ENCODE peak calls at places on chromosomes 6 and 20, in six cellular contexts. I is endothelial cell of umbilical vein, F is IMR-90, U is tibial artery, A is cardiac muscle cell, Y is prostate gland. H is an unnamed sample.

GRCh38 chr20:41983159-41983558 is 365.0 kb upstream of the CHD6 start:
- DNase-seq in I (no peak), F (no peak), U (no peak), A (no peak), Y (no peak), H (no peak)

GRCh38 chr6:13767121-13767794 is 47.1 kb downstream of the MCUR1 start:
- DNase-seq in I (peak; percentile 26), F (peak; percentile 44), U (peak; percentile 66), A (peak; percentile 40), Y (peak; percentile 44), H (no peak)

GRCh38 chr20:59820204-59821041 is 113.0 kb downstream of the SYCP2 start:
- DNase-seq in I (no peak), F (no peak), U (no peak), A (no peak), Y (no peak), H (no peak)

GRCh38 chr6:79313254-79313653 is 78.8 kb upstream of the HMGN3 start:
- DNase-seq in I (no peak), F (no peak), U (no peak), A (no peak), Y (no peak), H (no peak)

GRCh38 chr20:18645196-18645745 is 57.4 kb downstream of the DTD1 start:
- DNase-seq in I (no peak), F (no peak), U (no peak), A (no peak), Y (no peak), H (no peak)

GRCh38 chr6:26389349-26389799 is 6.5 kb downstream of the BTN2A2 start:
- DNase-seq in I (no peak), F (no peak), U (no peak), A (peak; percentile 54), Y (no peak), H (no peak)

GRCh38 chr6:105437236-105437635 is 34.4 kb upstream of the PREP start:
- DNase-seq in I (no peak), F (no peak), U (no peak), A (no peak), Y (no peak), H (no peak)

GRCh38 chr20:47847882-47848485 is 62.7 kb upstream of the SULF2 start:
- DNase-seq in I (no peak), F (no peak), U (no peak), A (no peak), Y (no peak), H (no peak)

GRCh38 chr6:111591901-111592461 is 13.7 kb downstream of the TRAF3IP2 start:
- DNase-seq in I (no peak), F (no peak), U (no peak), A (peak; percentile 56), Y (no peak), H (no peak)

GRCh38 chr20:51687071-51687470 is 81.1 kb downstream of the ATP9A start:
- DNase-seq in I (no peak), F (peak; percentile 50), U (no peak), A (peak; percentile 25), Y (no peak), H (no peak)

GRCh38 chr20:63326314-63327228 is 33.6 kb downstream of the COL20A1 start:
- DNase-seq in I (no peak), F (no peak), U (no peak), A (no peak), Y (no peak), H (no peak)

GRCh38 chr20:4341804-4342560 is 326.6 kb upstream of the RNF24 start:
- DNase-seq in I (no peak), F (peak; percentile 53), U (no peak), A (peak; percentile 25), Y (no peak), H (no peak)

DNA sequence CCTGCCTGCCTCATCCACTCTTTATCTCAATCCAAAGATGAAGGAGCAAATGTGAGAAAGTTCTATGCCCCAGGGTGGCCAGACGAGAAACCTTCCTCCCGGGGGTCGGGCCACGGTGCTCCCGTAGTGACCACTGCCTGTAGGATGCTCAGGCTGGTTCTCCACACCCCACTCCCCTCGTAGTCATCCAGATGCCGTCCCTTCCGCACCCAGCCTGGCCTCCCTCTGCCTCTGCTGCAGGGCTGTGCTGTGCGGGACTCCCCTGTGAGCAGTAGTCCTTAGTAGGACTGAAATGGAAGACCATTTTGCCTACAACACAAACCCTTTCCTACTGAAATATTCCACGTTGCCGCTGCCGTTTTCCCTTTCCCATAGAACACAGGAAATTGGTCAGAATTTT is 2.0 kb downstream of the TMC2 start:
- DNase-seq in I (no peak), F (no peak), U (no peak), A (no peak), Y (no peak), H (no peak)
- H3K4me3 ChIP-seq in I (no peak overlapping the region), F (no peak overlapping the region), U (no peak overlapping the region), A (no peak overlapping the region), Y (no peak overlapping the region), H (no peak overlapping the region)

GRCh38 chr20:46009847-46010246 is 1.1 kb downstream of the MMP9 start:
- DNase-seq in I (no peak), F (no peak), U (no peak), A (no peak), Y (no peak), H (no peak)

GRCh38 chr20:46012926-46013825 is 4.5 kb downstream of the MMP9 start:
- DNase-seq in I (no peak), F (no peak), U (no peak), A (no peak), Y (no peak), H (no peak)

GRCh38 chr20:46013826-46014516 is 5.3 kb downstream of the MMP9 start:
- DNase-seq in I (peak; percentile 31), F (peak; percentile 32), U (no peak), A (peak; percentile 52), Y (no peak), H (no peak)

GRCh38 chr20:46010491-46011405 is 2.0 kb downstream of the MMP9 start:
- DNase-seq in I (no peak), F (peak; percentile 7), U (no peak), A (no peak), Y (no peak), H (no peak)

DNA sequence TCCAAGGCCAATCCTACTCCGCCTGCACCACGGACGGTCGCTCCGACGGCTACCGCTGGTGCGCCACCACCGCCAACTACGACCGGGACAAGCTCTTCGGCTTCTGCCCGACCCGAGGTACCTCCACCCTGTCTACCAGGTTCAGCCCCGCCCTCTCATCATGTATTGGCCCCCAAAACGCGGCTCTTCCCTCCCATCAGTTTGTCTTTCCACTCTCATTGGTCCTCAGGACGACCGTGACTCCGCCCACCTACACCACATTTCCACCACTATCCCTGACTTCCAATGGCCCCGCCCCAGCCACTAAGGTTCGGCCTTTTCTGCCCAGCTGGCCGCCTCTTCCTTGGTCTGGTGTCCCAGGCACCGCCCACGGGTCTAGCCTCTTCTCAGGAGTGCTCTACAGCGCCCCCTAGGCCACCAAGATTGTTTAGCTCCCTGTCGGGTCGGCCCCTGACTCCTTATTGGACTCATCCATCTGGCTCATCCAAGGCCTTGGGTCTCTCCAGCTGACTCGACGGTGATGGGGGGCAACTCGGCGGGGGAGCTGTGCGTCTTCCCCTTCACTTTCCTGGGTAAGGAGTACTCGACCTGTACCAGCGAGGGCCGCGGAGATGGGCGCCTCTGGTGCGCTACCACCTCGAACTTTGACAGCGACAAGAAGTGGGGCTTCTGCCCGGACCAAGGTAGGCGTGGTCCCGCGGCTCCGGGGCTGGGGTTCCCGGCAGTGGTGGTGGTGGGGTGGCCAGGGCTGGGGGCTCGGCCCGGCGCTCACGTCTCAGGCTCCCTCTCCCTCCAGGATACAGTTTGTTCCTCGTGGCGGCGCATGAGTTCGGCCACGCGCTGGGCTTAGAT is 3.1 kb downstream of the MMP9 start:
- DNase-seq in I (peak; percentile 36), F (peak; percentile 15), U (no peak), A (peak; percentile 50), Y (no peak), H (no peak)
- TF ChIP-seq CTCF in I (peak; percentile 32), F (peak; percentile 15), U (no peak), A (peak; percentile 23), Y (no peak), H (peak; percentile 77)

GRCh38 chr6:7169296-7169721 is 61.5 kb downstream of the RREB1 start:
- DNase-seq in I (peak; percentile 24), F (no peak), U (peak; percentile 72), A (peak; percentile 59), Y (no peak), H (no peak)
- H3K27ac ChIP-seq in I (no peak overlapping the region), F (peak overlapping the region; percentile 12), U (peak overlapping the region; percentile 74), A (peak overlapping the region; percentile 0), Y (no peak overlapping the region), H (no peak overlapping the region)

DNA sequence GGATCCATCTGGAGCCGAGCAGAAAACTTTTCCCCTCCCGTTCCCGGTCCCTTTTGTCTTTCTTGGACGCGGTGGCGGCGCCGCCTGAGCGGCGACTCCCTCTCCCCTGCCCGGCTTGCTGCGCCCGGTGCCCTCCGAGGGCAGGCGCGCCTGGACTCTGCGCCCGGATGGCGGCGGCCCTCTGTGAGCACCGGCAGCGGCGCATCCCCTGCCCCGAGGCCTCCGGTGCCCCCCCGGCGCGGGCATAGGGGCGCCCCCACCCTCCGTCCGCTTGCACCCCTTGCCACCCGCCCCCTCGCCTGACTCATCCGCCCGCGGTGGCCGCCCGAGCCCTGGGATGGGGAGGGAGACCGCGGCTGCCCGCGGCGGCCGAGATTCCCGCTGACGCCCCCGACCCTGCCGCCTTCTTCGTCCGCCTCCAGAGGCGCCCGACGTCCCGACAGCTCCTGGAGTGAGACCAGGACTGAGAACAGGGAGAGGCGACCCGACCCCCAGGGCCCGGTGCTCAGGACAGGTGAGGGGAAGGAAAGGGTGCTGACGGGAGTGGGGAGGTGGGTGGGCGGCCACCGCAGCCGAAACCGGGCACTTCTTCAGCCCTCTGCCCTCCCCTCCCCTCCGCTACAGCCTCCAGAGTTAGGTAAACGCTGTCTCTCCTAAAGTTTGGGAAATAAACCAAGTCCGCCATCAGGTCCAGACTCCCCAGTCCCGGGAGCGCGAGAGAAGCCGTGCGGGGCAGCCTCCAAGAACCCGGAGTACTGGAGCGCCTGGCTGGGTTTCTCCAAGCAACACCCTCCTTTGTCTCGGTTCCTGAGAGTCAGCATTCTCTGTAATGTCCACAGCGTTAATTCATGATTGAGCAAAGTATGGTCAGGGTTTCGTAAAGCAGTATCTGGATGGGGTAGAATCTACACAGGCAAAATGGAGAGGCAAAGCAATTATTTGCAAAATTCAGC is at the start of gene TMEM200A:
- DNase-seq in I (peak; percentile 9), F (peak; percentile 51), U (peak; percentile 51), A (peak; percentile 75), Y (no peak), H (no peak)
- H3K4me3 ChIP-seq in I (peak within 1 kb of the TSS; percentile 43), F (peak within 1 kb of the TSS; percentile 85), U (peak within 1 kb of the TSS; percentile 69), A (peak within 1 kb of the TSS; percentile 40), Y (peak within 1 kb of the TSS; percentile 35), H (peak within 1 kb of the TSS; percentile 40)

DNA sequence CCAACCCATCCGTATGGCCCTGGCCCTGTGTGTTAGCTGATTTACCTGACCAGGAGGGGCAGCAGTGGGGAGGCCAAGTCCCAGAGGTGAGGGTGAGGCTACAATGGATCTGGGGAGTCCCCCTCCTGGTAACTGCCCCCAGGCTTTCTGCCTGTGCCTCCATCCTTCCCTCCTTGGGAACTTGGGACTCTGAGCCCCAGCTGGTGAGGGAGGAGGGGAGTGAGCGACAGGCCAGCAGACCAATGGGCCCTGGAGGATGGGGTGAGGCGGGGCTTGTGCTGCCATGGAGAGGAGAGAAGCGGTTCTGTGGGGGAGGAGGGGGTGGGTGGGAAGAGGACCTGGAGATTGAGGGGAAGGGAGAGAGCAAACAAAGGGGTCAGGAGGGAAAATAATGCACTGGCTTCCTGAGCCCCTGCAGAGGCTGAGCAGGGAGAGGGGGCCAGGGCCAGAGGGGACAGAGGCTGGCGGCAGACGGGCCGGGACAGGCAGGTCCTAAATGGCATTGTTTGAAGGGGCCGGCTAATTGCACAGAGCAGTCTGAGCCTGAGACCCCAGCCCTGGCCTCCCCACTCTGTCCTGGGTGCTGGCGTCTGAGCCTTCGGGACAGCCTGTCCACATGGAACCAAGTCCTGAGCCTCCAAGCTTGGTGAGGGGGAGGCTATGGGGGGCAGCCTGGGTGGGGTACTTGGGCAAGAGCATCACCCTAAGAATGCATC is 17.5 kb downstream of the DNMT3B start:
- DNase-seq in I (no peak), F (no peak), U (no peak), A (no peak), Y (no peak), H (no peak)
- TF ChIP-seq CTCF in I (no peak), F (no peak), U (no peak), A (no peak), Y (no peak), H (no peak)